ENCODE peak calls at places on chromosomes 2 and 18, in ten cellular contexts. Z is K562; H is CD8-positive, alpha-beta memory T cell; A is spleen; X is endodermal cell; K is SJSA1; S is colonic mucosa; D is ovary; F is left ventricle myocardium inferior; C is OCI-LY7. N is an unnamed sample.

GRCh38 chr18:44771957-44772917 is 91.5 kb downstream of the SETBP1 start:
- DNase-seq in Z (no peak), H (no peak), A (no peak), X (no peak), K (no peak), S (peak; percentile 81), D (no peak), F (peak; percentile 30), C (no peak), N (peak; percentile 31)

GRCh38 chr2:152456262-152456661 is 121.3 kb downstream of the FMNL2 start:
- DNase-seq in Z (no peak), H (no peak), A (no peak), X (no peak), K (peak; percentile 66), S (no peak), D (no peak), F (no peak), C (no peak), N (no peak)

GRCh38 chr2:45637440-45637839 is 14.0 kb upstream of the PRKCE start:
- DNase-seq in Z (no peak), H (no peak), A (no peak), X (no peak), K (no peak), S (no peak), D (no peak), F (no peak), C (no peak), N (no peak)

GRCh38 chr2:29455202-29455885 is 340.1 kb downstream of the CLIP4 start:
- DNase-seq in Z (no peak), H (no peak), A (no peak), X (no peak), K (no peak), S (no peak), D (no peak), F (no peak), C (no peak), N (no peak)

GRCh38 chr2:3116371-3116770 is 261.2 kb downstream of the EIPR1 start:
- DNase-seq in Z (peak; percentile 39), H (no peak), A (peak; percentile 32), X (no peak), K (no peak), S (no peak), D (no peak), F (no peak), C (no peak), N (no peak)

GRCh38 chr2:101775636-101776035 is 78.1 kb downstream of the MAP4K4 start:
- DNase-seq in Z (no peak), H (no peak), A (no peak), X (no peak), K (no peak), S (no peak), D (no peak), F (no peak), C (no peak), N (no peak)

GRCh38 chr2:220473611-220474010 is 846.2 kb downstream of the SLC4A3 start:
- DNase-seq in Z (no peak), H (no peak), A (no peak), X (no peak), K (no peak), S (no peak), D (no peak), F (no peak), C (no peak), N (no peak)

GRCh38 chr2:39124770-39125075 is 3.9 kb upstream of the SOS1 start:
- DNase-seq in Z (peak; percentile 22), H (peak; percentile 5), A (peak; percentile 80), X (no peak), K (no peak), S (no peak), D (no peak), F (no peak), C (no peak), N (no peak)

GRCh38 chr2:240930631-240931318 is 24.6 kb downstream of the CROCC2 start:
- DNase-seq in Z (no peak), H (no peak), A (peak; percentile 60), X (peak; percentile 42), K (peak; percentile 33), S (peak; percentile 8), D (no peak), F (peak; percentile 7), C (no peak), N (no peak)

GRCh38 chr2:39394427-39395002 is 42.6 kb downstream of the MAP4K3 start:
- DNase-seq in Z (no peak), H (no peak), A (no peak), X (no peak), K (no peak), S (no peak), D (no peak), F (no peak), C (no peak), N (no peak)

GRCh38 chr18:79402209-79402576 is 6.5 kb downstream of the NFATC1 start:
- DNase-seq in Z (no peak), H (no peak), A (peak; percentile 79), X (no peak), K (no peak), S (no peak), D (no peak), F (peak; percentile 13), C (no peak), N (no peak)

GRCh38 chr2:102063360-102063947 is 71.7 kb downstream of the IL1R2 start:
- DNase-seq in Z (no peak), H (no peak), A (no peak), X (no peak), K (no peak), S (peak; percentile 52), D (no peak), F (peak; percentile 72), C (no peak), N (peak; percentile 69)

GRCh38 chr2:28779020-28779419 is 27.4 kb downstream of the PPP1CB start:
- DNase-seq in Z (no peak), H (no peak), A (no peak), X (no peak), K (no peak), S (no peak), D (no peak), F (no peak), C (no peak), N (no peak)

GRCh38 chr2:112483047-112483473 is 1.1 kb downstream of the TTL start:
- DNase-seq in Z (peak; percentile 55), H (no peak), A (no peak), X (peak; percentile 58), K (peak; percentile 59), S (peak; percentile 26), D (peak; percentile 25), F (no peak), C (peak; percentile 23), N (no peak)

GRCh38 chr2:3535794-3536681 is 16.7 kb upstream of the ADI1 start:
- DNase-seq in Z (peak; percentile 47), H (no peak), A (peak; percentile 86), X (peak; percentile 63), K (peak; percentile 92), S (peak; percentile 36), D (peak; percentile 80), F (peak; percentile 65), C (peak; percentile 45), N (peak; percentile 68)

GRCh38 chr2:55168221-55169154 is 63.6 kb downstream of the CLHC1 start:
- DNase-seq in Z (no peak), H (peak; percentile 6), A (no peak), X (no peak), K (no peak), S (peak; percentile 68), D (peak; percentile 56), F (no peak), C (peak; percentile 72), N (peak; percentile 52)

GRCh38 chr18:25876334-25876979 is 214.0 kb downstream of the SS18 start:
- DNase-seq in Z (no peak), H (no peak), A (no peak), X (no peak), K (no peak), S (peak; percentile 37), D (no peak), F (no peak), C (no peak), N (no peak)

GRCh38 chr2:85247591-85247990 is 80.2 kb downstream of the TGOLN2 start:
- DNase-seq in Z (no peak), H (no peak), A (no peak), X (no peak), K (no peak), S (no peak), D (no peak), F (no peak), C (no peak), N (no peak)
- H3K27ac ChIP-seq in Z (no peak overlapping the region), H (no peak overlapping the region), A (no peak overlapping the region), X (no peak overlapping the region), K (no peak overlapping the region), S (no peak overlapping the region), D (no peak overlapping the region), F (peak overlapping the region; percentile 79), C (no peak overlapping the region), N (no peak overlapping the region)

GRCh38 chr2:201175971-201176570 is 6.9 kb upstream of the CASP10 start:
- DNase-seq in Z (no peak), H (no peak), A (no peak), X (no peak), K (no peak), S (peak; percentile 68), D (no peak), F (no peak), C (no peak), N (no peak)
- H3K4me3 ChIP-seq in Z (no peak overlapping the region), H (no peak overlapping the region), A (no peak overlapping the region), X (no peak overlapping the region), K (no peak overlapping the region), S (no peak overlapping the region), D (no peak overlapping the region), F (no peak overlapping the region), C (no peak overlapping the region), N (no peak overlapping the region)

DNA sequence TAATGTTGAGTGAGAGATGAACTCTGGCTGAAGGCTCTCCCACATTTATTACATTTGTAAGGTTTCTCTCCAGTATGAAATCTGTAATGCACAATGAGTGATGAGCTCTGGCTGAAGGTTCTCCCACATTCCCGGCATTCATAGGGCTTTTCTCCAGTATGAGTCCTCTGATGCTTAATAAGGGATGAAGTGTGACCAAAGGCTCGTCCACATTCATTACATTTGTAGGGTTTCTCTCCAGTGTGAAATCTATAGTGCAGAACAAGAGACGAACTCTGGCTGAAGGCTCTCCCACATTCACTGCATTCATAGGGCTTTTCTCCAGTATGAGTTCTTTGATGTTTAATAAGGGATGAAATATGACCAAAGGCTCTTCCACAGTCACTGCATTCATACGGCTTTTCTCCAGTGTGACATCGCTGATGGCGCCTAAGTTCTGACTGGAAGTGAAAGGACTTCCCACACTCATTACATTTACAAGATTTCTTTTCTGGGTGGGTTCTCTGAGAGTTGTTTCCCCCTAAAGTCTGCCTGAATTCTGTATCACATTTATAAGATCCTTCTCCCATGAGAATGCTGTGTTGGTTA is 10.2 kb downstream of the ZNF514 start:
- DNase-seq in Z (no peak), H (no peak), A (no peak), X (no peak), K (no peak), S (no peak), D (no peak), F (no peak), C (no peak), N (no peak)
- H3K9me3 ChIP-seq in Z (peaks cover 32% of the 10 kb centered on the region), H (peaks cover 62% of the 10 kb centered on the region), A (peaks cover 100% of the 10 kb centered on the region), X (peaks cover 100% of the 10 kb centered on the region), K (peaks cover 59% of the 10 kb centered on the region), S (peaks cover 11% of the 10 kb centered on the region), D (peaks cover 6% of the 10 kb centered on the region), F (peaks cover 98% of the 10 kb centered on the region), C (peaks cover 27% of the 10 kb centered on the region), N (peaks cover 100% of the 10 kb centered on the region)

DNA sequence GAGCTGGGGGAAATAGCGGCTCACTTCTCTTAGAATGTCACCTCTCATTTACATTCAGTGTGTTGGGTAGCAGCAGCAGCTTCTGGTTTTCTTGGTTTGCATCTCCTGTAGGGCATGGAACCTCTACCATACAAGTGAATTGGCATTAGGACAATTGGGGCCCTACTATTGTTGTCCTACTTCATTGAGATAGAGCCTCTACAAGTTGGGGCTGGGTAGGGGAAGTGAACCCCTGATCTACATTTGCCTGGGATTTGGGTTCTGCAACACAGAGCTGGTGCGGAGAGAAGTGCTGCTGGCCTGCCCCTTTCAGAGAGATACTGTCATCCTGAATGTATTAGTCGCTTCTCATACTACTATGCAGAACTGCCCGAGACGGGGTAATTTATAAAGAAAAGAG is 391.6 kb upstream of the HS6ST1 start:
- DNase-seq in Z (no peak), H (no peak), A (no peak), X (no peak), K (no peak), S (no peak), D (no peak), F (no peak), C (no peak), N (no peak)
- H3K27ac ChIP-seq in Z (no peak overlapping the region), H (no peak overlapping the region), A (no peak overlapping the region), X (no peak overlapping the region), K (no peak overlapping the region), S (no peak overlapping the region), D (no peak overlapping the region), F (no peak overlapping the region), C (no peak overlapping the region), N (no peak overlapping the region)

N was measured in heart right ventricle.